ENCODE peak calls at places on chromosomes 2 and 18, in seven cellular contexts. L is WTC11, N is K562, Z is GM12878, P is HepG2, V is HCT116, J is H1. I is an unnamed sample.
A peak's percentile ranks its signal among the peaks of the same experiment; 100 is the strongest.

GRCh38 chr2:158922610-158923009 is 45.8 kb upstream of the TANC1 start:
- DNase-seq in P (no peak), L (no peak), V (no peak), N (no peak), Z (no peak), J (no peak), I (no peak)

GRCh38 chr2:67485431-67485830 is 88.3 kb downstream of the ETAA1 start:
- DNase-seq in L (no peak), N (no peak), P (no peak), J (no peak), Z (no peak), V (no peak), I (no peak)

GRCh38 chr2:142767847-142768246 is 109.6 kb upstream of the KYNU start:
- DNase-seq in J (no peak), N (no peak), L (no peak), V (no peak), P (no peak), Z (no peak), I (no peak)

GRCh38 chr2:65722028-65722427 is 289.6 kb upstream of the SPRED2 start:
- DNase-seq in J (no peak), N (peak; percentile 36), Z (no peak), V (no peak), P (no peak), L (peak; percentile 61), I (peak; percentile 52)

GRCh38 chr18:74933930-74934329 is 275.0 kb downstream of the PTGR3 start:
- DNase-seq in P (no peak), V (no peak), J (no peak), L (no peak), N (no peak), Z (no peak), I (no peak)

GRCh38 chr2:50491541-50492114 is 540.3 kb downstream of the NRXN1 start:
- DNase-seq in N (peak; percentile 14), L (peak; percentile 12), Z (no peak), P (peak; percentile 16), V (peak; percentile 12), J (no peak), I (peak; percentile 35)

GRCh38 chr18:7608798-7609197 is 41.7 kb downstream of the PTPRM start:
- DNase-seq in L (no peak), P (no peak), V (no peak), N (no peak), Z (no peak), J (no peak), I (no peak)

GRCh38 chr2:226660524-226660923 is 139.1 kb downstream of the IRS1 start:
- DNase-seq in Z (no peak), P (no peak), L (no peak), V (no peak), N (no peak), J (no peak), I (no peak)

GRCh38 chr2:240170354-240170735 is 29.9 kb upstream of the OTOS start:
- DNase-seq in J (no peak), L (no peak), Z (no peak), P (no peak), V (no peak), N (no peak), I (peak; percentile 12)

GRCh38 chr2:42249887-42250286 is 80.7 kb downstream of the EML4 start:
- DNase-seq in J (no peak), N (no peak), L (no peak), Z (no peak), V (no peak), P (no peak), I (no peak)

GRCh38 chr2:119197529-119198266 is 25.9 kb upstream of the STEAP3 start:
- DNase-seq in N (no peak), L (no peak), Z (no peak), P (peak; percentile 24), V (no peak), J (no peak), I (no peak)

GRCh38 chr2:9445089-9445488 is 21.6 kb downstream of the CPSF3 start:
- DNase-seq in Z (no peak), V (no peak), J (no peak), L (no peak), P (no peak), N (no peak), I (no peak)

GRCh38 chr2:30385327-30385726 is 61.7 kb upstream of the LCLAT1 start:
- DNase-seq in P (no peak), Z (no peak), J (peak; percentile 63), N (no peak), V (no peak), L (peak; percentile 60), I (peak; percentile 26)

GRCh38 chr2:229654437-229654836 is 59.9 kb downstream of the DNER start:
- DNase-seq in L (no peak), V (no peak), N (no peak), J (no peak), P (no peak), Z (no peak), I (no peak)

GRCh38 chr2:44918095-44918775 is 23.3 kb upstream of the SIX3 start:
- DNase-seq in L (no peak), J (no peak), N (no peak), Z (peak; percentile 15), P (no peak), V (no peak), I (no peak)

GRCh38 chr2:121473502-121473901 is 57.2 kb upstream of the RNU4ATAC start:
- DNase-seq in P (no peak), N (no peak), V (no peak), Z (no peak), L (no peak), J (no peak), I (no peak)

GRCh38 chr18:35478520-35479435 is 19.0 kb downstream of the INO80C start:
- DNase-seq in Z (no peak), L (no peak), J (no peak), V (peak; percentile 95), N (peak; percentile 46), P (peak; percentile 97), I (no peak)

GRCh38 chr2:120399889-120400240 is 53.9 kb downstream of the INHBB start:
- DNase-seq in V (no peak), L (no peak), P (no peak), Z (no peak), J (no peak), N (no peak), I (no peak)

GRCh38 chr2:113967272-113967671 is 77.4 kb downstream of the ACTR3 start:
- DNase-seq in P (no peak), V (no peak), L (no peak), J (no peak), N (no peak), Z (no peak), I (no peak)

GRCh38 chr2:200795044-200795443 is 16.7 kb upstream of the BZW1 start:
- DNase-seq in P (peak; percentile 25), L (peak; percentile 40), V (no peak), N (peak; percentile 73), J (peak; percentile 54), Z (no peak), I (no peak)

GRCh38 chr18:10948421-10948820 is 200.9 kb downstream of the PIEZO2 start:
- DNase-seq in P (no peak), J (no peak), N (no peak), Z (no peak), L (no peak), V (no peak), I (no peak)

GRCh38 chr2:101023327-101024107 is 21.4 kb downstream of the RPL31 start:
- DNase-seq in V (no peak), J (no peak), Z (no peak), P (no peak), L (no peak), N (no peak), I (no peak)
- TF ChIP-seq SP1 in V (no peak), J (no peak), Z (no peak), P (no peak), L (no peak), N (no peak), I (no peak)

GRCh38 chr18:44848931-44849330 is 168.2 kb downstream of the SETBP1 start:
- DNase-seq in J (no peak), P (no peak), V (no peak), L (no peak), Z (no peak), N (no peak), I (no peak)
- TF ChIP-seq SP1 in J (no peak), P (no peak), V (no peak), L (no peak), Z (no peak), N (no peak), I (no peak)

DNA sequence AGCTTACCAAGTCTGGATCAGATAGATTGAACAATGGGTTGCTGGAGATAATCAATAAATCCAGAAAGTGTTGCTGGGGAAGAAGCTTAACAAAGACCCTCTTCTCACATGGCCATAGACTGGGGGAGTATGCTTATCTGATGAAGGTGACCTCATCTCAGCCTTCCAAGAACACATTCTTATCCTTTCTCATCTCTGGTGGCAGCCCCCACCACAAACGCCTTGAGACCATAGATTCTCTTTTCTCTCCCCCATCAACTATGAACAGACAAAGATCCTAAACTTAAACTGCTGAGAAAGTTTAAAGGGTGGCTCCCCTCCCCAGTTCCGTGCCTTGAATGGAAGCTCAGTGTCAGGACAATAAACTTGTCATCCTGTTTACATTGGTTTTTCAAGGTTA is 428.7 kb upstream of the TRIB2 start:
- DNase-seq in L (no peak), N (peak; percentile 68), Z (no peak), V (no peak), J (no peak), P (no peak), I (no peak)
- TF ChIP-seq SP1 in L (no peak), N (no peak), Z (no peak), V (no peak), J (no peak), P (no peak), I (no peak)

DNA sequence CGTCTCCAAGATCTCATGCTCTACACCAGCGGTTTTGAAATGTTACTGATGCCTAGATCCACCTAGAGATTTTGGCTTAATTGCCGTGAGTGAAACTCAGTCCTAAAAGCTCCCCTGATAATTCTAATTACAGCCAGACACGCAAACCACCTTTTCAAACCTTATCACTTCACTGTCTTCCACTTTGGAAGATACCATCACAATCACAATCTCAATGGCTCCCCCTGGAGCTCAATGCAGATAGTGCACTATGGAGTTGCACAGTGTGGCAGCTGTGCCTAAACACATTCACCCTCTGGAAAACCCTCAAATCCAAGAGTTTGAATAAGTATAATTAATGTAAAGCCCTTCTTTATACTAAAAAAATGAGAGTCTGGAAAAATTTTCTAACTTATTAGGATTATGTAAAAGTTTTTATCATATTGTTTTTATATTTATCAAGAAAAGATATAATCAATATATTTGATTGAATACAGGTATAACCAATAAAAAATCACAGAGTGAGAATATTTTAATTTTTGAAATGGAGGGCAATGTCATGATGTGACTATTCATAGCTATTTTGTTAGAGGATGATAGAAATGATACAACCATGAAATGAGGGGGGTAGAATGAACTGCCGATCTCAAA is 102.9 kb upstream of the SLC8A1 start:
- DNase-seq in V (peak; percentile 27), Z (peak; percentile 2), J (peak; percentile 88), L (peak; percentile 83), N (peak; percentile 3), P (peak; percentile 56), I (peak; percentile 48)
- TF ChIP-seq SP1 in V (no peak), Z (no peak), J (no peak), L (no peak), N (no peak), P (no peak), I (no peak)

GRCh38 chr2:107621186-107621835 is 205.4 kb upstream of the RGPD4 start:
- DNase-seq in Z (no peak), L (no peak), N (no peak), J (no peak), P (no peak), V (no peak), I (no peak)
- TF ChIP-seq SP1 in Z (no peak), L (no peak), N (no peak), J (no peak), P (no peak), V (no peak), I (no peak)